ENCODE peak calls at places on chromosomes 5 and 9, in four cellular contexts. L is heart right ventricle; Y is CD8-positive, alpha-beta memory T cell; H is ovary. O is an unnamed sample.

GRCh38 chr5:54009357-54009756 is 301.0 kb downstream of the ARL15 start:
- DNase-seq in L (no peak), Y (no peak), H (no peak), O (no peak)

GRCh38 chr9:9893837-9894236 is 719.0 kb downstream of the PTPRD start:
- DNase-seq in L (no peak), Y (no peak), H (no peak), O (no peak)

GRCh38 chr9:127215266-127216209 is 49.0 kb upstream of the GARNL3 start:
- DNase-seq in L (no peak), Y (no peak), H (no peak), O (no peak)

GRCh38 chr5:1563051-1563461 is 39.3 kb upstream of the LPCAT1 start:
- DNase-seq in L (no peak), Y (no peak), H (no peak), O (no peak)

GRCh38 chr9:133460405-133461175 is 812 bp downstream of the CACFD1 start:
- DNase-seq in L (peak; percentile 59), Y (no peak), H (no peak), O (peak; percentile 81)

GRCh38 chr5:103918668-103919367 is 356.2 kb upstream of the NUDT12 start:
- DNase-seq in L (no peak), Y (no peak), H (no peak), O (no peak)

GRCh38 chr5:110969502-110969901 is 102.0 kb upstream of the TSLP start:
- DNase-seq in L (no peak), Y (no peak), H (no peak), O (no peak)

GRCh38 chr5:473344-474192 is 30.6 kb downstream of the EXOC3 start:
- DNase-seq in L (no peak), Y (peak; percentile 34), H (peak; percentile 63), O (peak; percentile 40)

GRCh38 chr9:129437626-129438323 is 183.1 kb downstream of the C9orf50 start:
- DNase-seq in L (peak; percentile 25), Y (no peak), H (peak; percentile 70), O (no peak)

GRCh38 chr5:174234388-174234787 is 188.9 kb downstream of the NSG2 start:
- DNase-seq in L (no peak), Y (no peak), H (no peak), O (no peak)

GRCh38 chr9:3960661-3961144 is 339.2 kb downstream of the GLIS3 start:
- DNase-seq in L (no peak), Y (no peak), H (no peak), O (no peak)

GRCh38 chr5:95786821-95787408 is 35.6 kb downstream of the GLRX start:
- DNase-seq in L (no peak), Y (no peak), H (no peak), O (no peak)

GRCh38 chr9:16062542-16063240 is 509.8 kb downstream of the CCDC171 start:
- DNase-seq in L (no peak), Y (no peak), H (no peak), O (no peak)

GRCh38 chr9:95834281-95834907 is 41.1 kb upstream of the ERCC6L2 start:
- DNase-seq in L (no peak), Y (no peak), H (no peak), O (no peak)

GRCh38 chr9:1429328-1429727 is 379.2 kb downstream of the DMRT2 start:
- DNase-seq in L (no peak), Y (no peak), H (no peak), O (no peak)

GRCh38 chr5:27216367-27216941 is 178.1 kb upstream of the CDH9 start:
- DNase-seq in L (no peak), Y (no peak), H (no peak), O (no peak)

GRCh38 chr9:101457003-101457402 is 21.4 kb upstream of the ALDOB start:
- DNase-seq in L (no peak), Y (no peak), H (no peak), O (no peak)

GRCh38 chr5:175729829-175730277 is 72.0 kb downstream of the HRH2 start:
- DNase-seq in L (peak; percentile 90), Y (peak; percentile 85), H (peak; percentile 95), O (peak; percentile 86)

GRCh38 chr5:122152266-122152900 is 23.0 kb downstream of the ZNF474 start:
- DNase-seq in L (no peak), Y (no peak), H (no peak), O (no peak)

DNA sequence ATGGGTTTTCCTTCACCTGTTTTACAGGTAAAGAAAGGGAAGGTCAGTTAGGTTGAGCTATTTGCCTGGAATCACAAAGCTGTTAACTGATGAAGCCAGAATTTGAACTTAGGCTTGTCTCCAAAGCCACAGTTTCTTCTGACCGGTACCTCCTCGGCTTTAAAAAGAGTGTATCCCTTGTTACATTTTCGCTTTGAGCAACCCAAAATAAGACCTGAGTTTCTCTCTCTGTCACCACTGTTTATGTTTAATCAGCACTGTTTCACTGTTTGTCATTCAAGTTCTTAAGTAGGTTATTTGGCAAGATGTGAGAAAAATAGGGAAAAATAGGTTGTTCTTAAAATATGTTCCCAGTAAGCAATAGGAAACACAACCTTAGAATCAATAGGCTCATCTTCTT is 84.6 kb downstream of the VCAN start:
- DNase-seq in L (no peak), Y (no peak), H (no peak), O (no peak)
- H3K27ac ChIP-seq in L (no peak overlapping the region), Y (no peak overlapping the region), H (no peak overlapping the region), O (no peak overlapping the region)

DNA sequence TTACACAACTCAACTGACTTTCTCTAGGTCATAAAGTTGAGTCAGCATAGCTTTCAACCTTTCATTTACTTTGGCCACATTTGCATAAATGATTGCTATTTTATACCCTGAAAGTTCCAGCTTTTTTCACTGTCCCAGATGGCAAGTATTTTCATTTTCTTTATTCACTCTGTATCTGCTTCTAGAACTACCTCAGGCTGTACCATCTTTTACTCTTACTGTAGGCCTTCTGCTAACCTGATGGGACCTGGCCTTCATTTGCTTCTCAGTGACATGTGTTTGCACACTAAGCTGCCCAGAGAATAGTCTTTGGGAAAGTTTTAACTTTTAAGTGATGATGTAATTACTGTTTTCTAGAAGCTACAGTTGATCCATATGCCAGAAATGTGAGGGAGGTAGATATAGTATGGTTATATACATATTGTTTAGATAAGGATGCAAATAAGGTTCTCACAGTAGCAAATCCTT is 115.3 kb downstream of the CDC42SE2 start:
- DNase-seq in L (no peak), Y (peak; percentile 56), H (no peak), O (peak; percentile 59)
- H3K27ac ChIP-seq in L (peak overlapping the region; percentile 54), Y (peak overlapping the region; percentile 93), H (peak overlapping the region; percentile 20), O (peak overlapping the region; percentile 99)

DNA sequence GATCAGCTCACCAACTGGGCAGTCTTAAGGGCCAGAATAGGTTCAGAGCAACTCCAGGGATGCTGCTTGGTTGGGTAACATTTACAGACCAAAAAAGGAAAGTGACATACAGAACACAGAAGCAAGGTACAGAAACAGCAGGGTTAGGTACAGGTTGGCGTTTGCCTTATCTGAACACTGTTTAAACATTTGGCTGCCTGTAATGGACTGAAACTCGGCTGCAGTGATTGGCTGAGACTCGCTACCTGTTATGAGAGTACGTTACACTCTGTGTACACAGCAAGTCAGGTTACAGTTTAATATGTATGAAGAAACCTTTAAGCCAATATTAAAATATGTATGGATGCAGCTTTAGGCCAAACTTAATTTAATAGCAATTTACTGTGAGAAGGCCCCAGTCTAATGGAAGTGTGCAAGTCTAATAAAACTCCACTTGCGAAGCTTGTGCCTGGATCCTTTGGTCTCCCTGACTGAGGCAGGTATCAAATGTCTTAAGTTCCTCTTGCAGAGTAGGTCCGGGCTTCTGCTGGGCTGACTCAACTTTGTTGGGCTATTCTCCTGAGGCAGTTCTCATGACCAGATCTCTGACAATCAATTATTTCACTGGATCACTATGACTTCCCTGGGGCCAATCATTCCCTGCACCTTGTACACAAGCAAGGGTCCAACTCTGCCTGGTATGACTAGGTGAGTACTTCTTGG is 204.9 kb downstream of the ZNF462 start:
- DNase-seq in L (no peak), Y (no peak), H (no peak), O (no peak)
- H3K27ac ChIP-seq in L (no peak overlapping the region), Y (no peak overlapping the region), H (no peak overlapping the region), O (no peak overlapping the region)

DNA sequence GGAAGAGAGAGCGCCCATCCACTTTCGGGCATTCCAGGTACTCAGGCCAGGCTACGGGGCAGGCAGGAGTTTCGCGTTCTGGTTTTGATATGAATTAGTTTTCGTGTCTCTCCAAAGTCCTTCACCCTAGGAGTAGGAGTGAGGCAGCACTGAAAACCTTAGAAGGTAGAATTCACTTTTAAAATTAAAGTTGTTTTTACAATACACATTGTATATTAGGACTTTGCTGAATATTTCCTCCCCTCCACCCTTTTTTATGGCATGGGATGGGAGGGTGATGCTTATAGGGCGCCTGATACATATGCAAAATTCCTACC is 747 bp downstream of the ITGA1 start:
- DNase-seq in L (no peak), Y (no peak), H (no peak), O (no peak)
- H3K27ac ChIP-seq in L (peak overlapping the region; percentile 90), Y (no peak overlapping the region), H (peak overlapping the region; percentile 79), O (peak overlapping the region; percentile 60)

GRCh38 chr5:149857499-149857898 is 87.1 kb downstream of the PDE6A start:
- DNase-seq in L (peak; percentile 76), Y (no peak), H (peak; percentile 38), O (no peak)
- H3K27ac ChIP-seq in L (peak overlapping the region; percentile 71), Y (no peak overlapping the region), H (no peak overlapping the region), O (no peak overlapping the region)

GRCh38 chr5:149438711-149439132 is 59.6 kb upstream of the IL17B start:
- DNase-seq in L (no peak), Y (no peak), H (no peak), O (no peak)
- H3K27ac ChIP-seq in L (no peak overlapping the region), Y (no peak overlapping the region), H (no peak overlapping the region), O (no peak overlapping the region)

GRCh38 chr5:148309019-148309418 is 3.2 kb upstream of the SPINK7 start:
- DNase-seq in L (no peak), Y (no peak), H (no peak), O (no peak)
- H3K27ac ChIP-seq in L (no peak overlapping the region), Y (no peak overlapping the region), H (no peak overlapping the region), O (no peak overlapping the region)

DNA sequence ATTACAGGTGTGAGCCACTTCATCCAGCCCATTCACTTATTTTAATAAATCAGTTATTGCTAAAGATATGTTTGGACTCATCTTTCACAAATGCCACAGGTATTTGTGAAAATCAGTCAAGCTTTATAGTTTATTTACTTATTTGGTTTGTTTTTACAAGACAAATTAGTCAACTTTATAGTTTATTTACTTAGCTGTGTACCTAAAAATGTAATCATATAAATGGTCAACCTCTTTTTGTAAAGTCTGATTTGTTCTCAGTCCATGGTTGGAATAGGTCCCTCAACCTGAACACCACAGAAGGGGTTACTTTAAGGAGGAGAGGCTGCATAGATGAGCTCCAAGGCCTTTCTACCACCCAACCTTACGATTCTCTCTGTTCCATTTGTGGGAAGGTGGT is 80.2 kb downstream of the GNAQ start:
- DNase-seq in L (no peak), Y (no peak), H (no peak), O (no peak)
- H3K27ac ChIP-seq in L (no peak overlapping the region), Y (no peak overlapping the region), H (no peak overlapping the region), O (no peak overlapping the region)

O was measured in CD4-positive, alpha-beta memory T cell.